ENCODE peak calls at places on chromosomes 1 and 21, in nine cellular contexts. One of them, this sample, is unnamed.

GRCh38 chr1:64482720-64483119 is 12.8 kb downstream of the CACHD1 start:
- DNase-seq in heart left ventricle: no peak
- DNase-seq in ovary: no peak
- DNase-seq in esophagus squamous epithelium: no peak
- DNase-seq in A549: no peak
- DNase-seq in HCT116: no peak
- DNase-seq in GM12891: no peak
- DNase-seq in lower leg skin: no peak
- DNase-seq in body of pancreas: no peak
- DNase-seq in this sample: no peak

GRCh38 chr1:164092603-164093353 is 466.2 kb upstream of the PBX1 start:
- DNase-seq in A549: no peak
- DNase-seq in body of pancreas: no peak
- DNase-seq in esophagus squamous epithelium: no peak
- DNase-seq in lower leg skin: no peak
- DNase-seq in HCT116: no peak
- DNase-seq in ovary: no peak
- DNase-seq in heart left ventricle: no peak
- DNase-seq in GM12891: no peak
- DNase-seq in this sample: no peak

GRCh38 chr1:1331068-1331965 is at the start of gene TAS1R3:
- DNase-seq in GM12891: no peak
- DNase-seq in lower leg skin: no peak
- DNase-seq in HCT116: no peak
- DNase-seq in A549: no peak
- DNase-seq in esophagus squamous epithelium: no peak
- DNase-seq in ovary: no peak
- DNase-seq in heart left ventricle: no peak
- DNase-seq in body of pancreas: no peak
- DNase-seq in this sample: no peak

GRCh38 chr1:7289694-7290093 is 481.4 kb upstream of the VAMP3 start:
- DNase-seq in body of pancreas: no peak
- DNase-seq in heart left ventricle: no peak
- DNase-seq in ovary: no peak
- DNase-seq in esophagus squamous epithelium: no peak
- DNase-seq in A549: no peak
- DNase-seq in HCT116: no peak
- DNase-seq in GM12891: no peak
- DNase-seq in lower leg skin: no peak
- DNase-seq in this sample: no peak

GRCh38 chr1:56491441-56491840 is 87.9 kb downstream of the PLPP3 start:
- DNase-seq in HCT116: no peak
- DNase-seq in ovary: no peak
- DNase-seq in heart left ventricle: no peak
- DNase-seq in A549: no peak
- DNase-seq in GM12891: no peak
- DNase-seq in lower leg skin: no peak
- DNase-seq in esophagus squamous epithelium: no peak
- DNase-seq in body of pancreas: no peak
- DNase-seq in this sample: no peak

GRCh38 chr1:184513421-184513820 is 126.6 kb downstream of the C1orf21 start:
- DNase-seq in body of pancreas: no peak
- DNase-seq in esophagus squamous epithelium: no peak
- DNase-seq in GM12891: no peak
- DNase-seq in HCT116: no peak
- DNase-seq in A549: no peak
- DNase-seq in ovary: no peak
- DNase-seq in lower leg skin: no peak
- DNase-seq in heart left ventricle: no peak
- DNase-seq in this sample: no peak

GRCh38 chr21:46017148-46017547 is 35.6 kb downstream of the COL6A1 start:
- DNase-seq in heart left ventricle: no peak
- DNase-seq in A549: no peak
- DNase-seq in ovary: no peak
- DNase-seq in HCT116: no peak
- DNase-seq in lower leg skin: no peak
- DNase-seq in body of pancreas: no peak
- DNase-seq in GM12891: no peak
- DNase-seq in esophagus squamous epithelium: no peak
- DNase-seq in this sample: no peak

GRCh38 chr1:26391450-26391849 is 18.9 kb upstream of the ZNF683 start:
- DNase-seq in heart left ventricle: no peak
- DNase-seq in HCT116: peak
- DNase-seq in esophagus squamous epithelium: no peak
- DNase-seq in A549: peak
- DNase-seq in ovary: no peak
- DNase-seq in GM12891: no peak
- DNase-seq in lower leg skin: no peak
- DNase-seq in body of pancreas: no peak
- DNase-seq in this sample: peak

GRCh38 chr1:230067441-230067870 is 418 bp downstream of the GALNT2 start:
- DNase-seq in A549: peak
- DNase-seq in GM12891: peak
- DNase-seq in esophagus squamous epithelium: no peak
- DNase-seq in heart left ventricle: peak
- DNase-seq in body of pancreas: peak
- DNase-seq in HCT116: no peak
- DNase-seq in ovary: peak
- DNase-seq in lower leg skin: no peak
- DNase-seq in this sample: no peak

GRCh38 chr1:115314765-115315164 is 23.3 kb downstream of the NGF start:
- DNase-seq in GM12891: no peak
- DNase-seq in body of pancreas: no peak
- DNase-seq in esophagus squamous epithelium: no peak
- DNase-seq in HCT116: no peak
- DNase-seq in A549: peak
- DNase-seq in heart left ventricle: no peak
- DNase-seq in lower leg skin: no peak
- DNase-seq in ovary: no peak
- DNase-seq in this sample: no peak

GRCh38 chr1:86778510-86779218 is 74.3 kb downstream of the SH3GLB1 start:
- DNase-seq in lower leg skin: no peak
- DNase-seq in body of pancreas: no peak
- DNase-seq in A549: no peak
- DNase-seq in HCT116: no peak
- DNase-seq in heart left ventricle: no peak
- DNase-seq in ovary: no peak
- DNase-seq in esophagus squamous epithelium: no peak
- DNase-seq in GM12891: no peak
- DNase-seq in this sample: no peak

GRCh38 chr1:30911061-30911954 is 2.8 kb upstream of the SDC3 start:
- DNase-seq in A549: peak
- DNase-seq in heart left ventricle: peak
- DNase-seq in GM12891: peak
- DNase-seq in esophagus squamous epithelium: peak
- DNase-seq in body of pancreas: peak
- DNase-seq in HCT116: peak
- DNase-seq in lower leg skin: peak
- DNase-seq in ovary: peak
- DNase-seq in this sample: peak

GRCh38 chr1:63547621-63548294 is 24.4 kb downstream of the EFCAB7 start:
- DNase-seq in A549: no peak
- DNase-seq in body of pancreas: no peak
- DNase-seq in ovary: no peak
- DNase-seq in heart left ventricle: no peak
- DNase-seq in GM12891: no peak
- DNase-seq in lower leg skin: peak
- DNase-seq in esophagus squamous epithelium: no peak
- DNase-seq in HCT116: no peak
- DNase-seq in this sample: no peak

GRCh38 chr1:183349201-183349711 is 68.9 kb downstream of the NMNAT2 start:
- DNase-seq in body of pancreas: no peak
- DNase-seq in ovary: no peak
- DNase-seq in heart left ventricle: peak
- DNase-seq in lower leg skin: no peak
- DNase-seq in GM12891: no peak
- DNase-seq in HCT116: no peak
- DNase-seq in A549: no peak
- DNase-seq in esophagus squamous epithelium: no peak
- DNase-seq in this sample: no peak

GRCh38 chr1:33784876-33785275 is 79.0 kb upstream of the HMGB4 start:
- DNase-seq in esophagus squamous epithelium: no peak
- DNase-seq in HCT116: no peak
- DNase-seq in GM12891: no peak
- DNase-seq in lower leg skin: no peak
- DNase-seq in ovary: no peak
- DNase-seq in body of pancreas: no peak
- DNase-seq in A549: no peak
- DNase-seq in heart left ventricle: no peak
- DNase-seq in this sample: no peak
- TF ChIP-seq POLR2A in esophagus squamous epithelium: no peak
- TF ChIP-seq POLR2A in HCT116: no peak
- TF ChIP-seq POLR2A in GM12891: no peak
- TF ChIP-seq POLR2A in lower leg skin: no peak
- TF ChIP-seq POLR2A in ovary: no peak
- TF ChIP-seq POLR2A in body of pancreas: no peak
- TF ChIP-seq POLR2A in A549: no peak
- TF ChIP-seq POLR2A in heart left ventricle: no peak
- TF ChIP-seq POLR2A in this sample: no peak

GRCh38 chr1:153944822-153945117 is 1.7 kb downstream of the DENND4B start:
- DNase-seq in HCT116: no peak
- DNase-seq in body of pancreas: no peak
- DNase-seq in heart left ventricle: no peak
- DNase-seq in esophagus squamous epithelium: no peak
- DNase-seq in lower leg skin: no peak
- DNase-seq in GM12891: no peak
- DNase-seq in ovary: no peak
- DNase-seq in A549: no peak
- DNase-seq in this sample: no peak

GRCh38 chr1:153945131-153945794 is 1.3 kb downstream of the DENND4B start:
- DNase-seq in HCT116: no peak
- DNase-seq in esophagus squamous epithelium: no peak
- DNase-seq in heart left ventricle: peak
- DNase-seq in lower leg skin: no peak
- DNase-seq in ovary: peak
- DNase-seq in A549: peak
- DNase-seq in body of pancreas: peak
- DNase-seq in GM12891: peak
- DNase-seq in this sample: peak

GRCh38 chr1:153945795-153946621 is 510 bp downstream of the DENND4B start:
- DNase-seq in GM12891: peak
- DNase-seq in esophagus squamous epithelium: peak
- DNase-seq in HCT116: no peak
- DNase-seq in ovary: peak
- DNase-seq in body of pancreas: peak
- DNase-seq in heart left ventricle: peak
- DNase-seq in A549: peak
- DNase-seq in lower leg skin: peak
- DNase-seq in this sample: peak

GRCh38 chr1:153944005-153944821 is 2.3 kb downstream of the DENND4B start:
- DNase-seq in HCT116: no peak
- DNase-seq in lower leg skin: no peak
- DNase-seq in GM12891: no peak
- DNase-seq in body of pancreas: no peak
- DNase-seq in heart left ventricle: no peak
- DNase-seq in A549: no peak
- DNase-seq in esophagus squamous epithelium: no peak
- DNase-seq in ovary: no peak
- DNase-seq in this sample: no peak

GRCh38 chr1:153946622-153947246 is at the start of gene DENND4B:
- DNase-seq in ovary: peak
- DNase-seq in heart left ventricle: peak
- DNase-seq in lower leg skin: peak
- DNase-seq in HCT116: no peak
- DNase-seq in esophagus squamous epithelium: no peak
- DNase-seq in GM12891: peak
- DNase-seq in body of pancreas: peak
- DNase-seq in A549: peak
- DNase-seq in this sample: peak
- TF ChIP-seq POLR2A in ovary: no peak
- TF ChIP-seq POLR2A in heart left ventricle: no peak
- TF ChIP-seq POLR2A in lower leg skin: no peak
- TF ChIP-seq POLR2A in HCT116: no peak
- TF ChIP-seq POLR2A in esophagus squamous epithelium: no peak
- TF ChIP-seq POLR2A in GM12891: no peak
- TF ChIP-seq POLR2A in body of pancreas: no peak
- TF ChIP-seq POLR2A in A549: no peak
- TF ChIP-seq POLR2A in this sample: no peak

DNA sequence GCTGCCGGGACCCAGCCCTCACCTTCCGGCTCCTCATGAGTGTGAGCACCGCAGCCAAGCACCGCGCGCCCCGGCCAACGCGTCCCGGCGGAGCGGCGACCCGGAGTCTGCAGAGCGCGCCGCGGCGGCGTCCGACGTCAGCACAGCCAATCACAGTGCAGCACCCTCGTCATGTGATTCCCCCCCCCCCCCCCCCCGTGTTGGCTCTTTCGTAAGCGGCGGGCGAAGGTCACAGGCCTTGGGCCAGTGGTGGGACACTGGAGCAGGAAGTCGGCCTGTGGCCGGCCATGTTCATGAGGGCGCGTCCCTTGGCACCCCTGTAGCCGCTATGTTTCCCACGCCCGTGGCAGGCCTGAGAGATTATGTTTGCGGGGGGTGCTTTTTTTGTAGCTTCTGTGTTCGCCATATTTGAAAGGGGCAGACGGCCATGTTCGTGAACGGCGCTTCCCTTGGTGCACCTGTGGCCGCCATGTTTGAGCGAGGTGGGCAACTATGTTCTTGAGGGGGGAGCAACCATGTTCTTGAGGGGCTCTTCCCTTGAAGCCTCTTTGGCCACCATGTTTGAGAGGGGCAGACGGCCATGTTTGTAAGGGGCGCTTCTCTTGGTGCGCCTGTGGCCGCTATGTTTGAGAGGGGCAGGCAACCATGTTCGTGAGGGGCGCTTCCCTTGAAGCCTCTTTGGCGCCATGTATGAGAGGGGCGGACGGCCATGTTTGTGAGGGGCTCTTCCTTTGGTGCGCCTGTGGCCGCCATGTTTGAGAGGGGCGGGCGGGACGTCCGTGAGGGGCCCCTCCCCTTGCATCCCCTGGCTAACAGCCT is at the start of gene C1orf174:
- DNase-seq in GM12891: peak
- DNase-seq in lower leg skin: peak
- DNase-seq in heart left ventricle: peak
- DNase-seq in ovary: peak
- DNase-seq in A549: peak
- DNase-seq in esophagus squamous epithelium: peak
- DNase-seq in body of pancreas: peak
- DNase-seq in HCT116: peak
- DNase-seq in this sample: peak
- TF ChIP-seq POLR2A in GM12891: peak
- TF ChIP-seq POLR2A in lower leg skin: no peak
- TF ChIP-seq POLR2A in heart left ventricle: no peak
- TF ChIP-seq POLR2A in ovary: no peak
- TF ChIP-seq POLR2A in A549: peak
- TF ChIP-seq POLR2A in esophagus squamous epithelium: peak
- TF ChIP-seq POLR2A in body of pancreas: peak
- TF ChIP-seq POLR2A in HCT116: peak
- TF ChIP-seq POLR2A in this sample: peak

DNA sequence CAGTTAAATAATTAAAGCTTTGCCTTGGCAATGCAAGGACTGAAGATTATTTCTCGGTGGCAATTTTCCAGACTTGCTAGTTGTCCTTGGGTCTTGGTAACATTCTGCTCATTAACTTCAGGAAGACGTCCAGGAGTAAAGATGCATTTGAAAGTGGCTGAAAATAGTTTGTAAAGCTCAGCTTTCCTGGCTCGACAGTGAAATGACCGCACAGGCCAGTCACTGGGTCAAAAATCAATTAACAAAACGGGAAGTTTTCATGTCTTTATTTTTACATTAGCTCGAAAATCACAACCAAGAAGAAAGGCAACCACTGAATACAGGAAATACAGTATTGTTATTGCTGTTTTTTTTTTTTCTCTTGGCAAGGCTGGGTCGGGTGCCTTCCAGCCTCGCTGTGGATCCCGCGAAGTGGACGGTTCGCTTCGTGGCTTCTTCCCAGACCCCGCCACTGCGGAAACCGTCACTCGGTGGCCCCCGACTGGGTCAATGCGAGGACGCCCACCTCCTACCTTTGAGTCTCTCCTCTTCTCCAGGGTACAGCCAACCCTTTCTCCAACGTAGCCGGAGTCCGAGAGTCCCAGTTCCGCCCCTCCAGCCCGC is 479 bp upstream of the SNX7 start:
- DNase-seq in GM12891: no peak
- DNase-seq in HCT116: no peak
- DNase-seq in ovary: no peak
- DNase-seq in heart left ventricle: no peak
- DNase-seq in A549: no peak
- DNase-seq in body of pancreas: no peak
- DNase-seq in lower leg skin: no peak
- DNase-seq in esophagus squamous epithelium: no peak
- DNase-seq in this sample: no peak
- TF ChIP-seq POLR2A in GM12891: no peak
- TF ChIP-seq POLR2A in HCT116: peak
- TF ChIP-seq POLR2A in ovary: no peak
- TF ChIP-seq POLR2A in heart left ventricle: no peak
- TF ChIP-seq POLR2A in A549: peak
- TF ChIP-seq POLR2A in body of pancreas: peak
- TF ChIP-seq POLR2A in lower leg skin: no peak
- TF ChIP-seq POLR2A in esophagus squamous epithelium: no peak
- TF ChIP-seq POLR2A in this sample: peak

This sample was measured in H54.